ENCODE peak calls at places on chromosome 21, in seven cellular contexts. X is T-helper 22 cell; C is stimulated activated CD4-positive, alpha-beta T cell treated with anti-CD3 and anti-CD28 coated beads, Interleukin-2, amount 100 ng/mL, for 48 hours; E is Caco-2; N is hepatocyte; B is iris pigment epithelial cell; Z is pancreas. D is an unnamed sample.

GRCh38 chr21:46065215-46065992 is 32.5 kb upstream of the COL6A2 start:
- DNase-seq in X (no peak), C (no peak), E (no peak), N (peak), B (peak), Z (no peak), D (peak)

GRCh38 chr21:43731891-43732711 is 13.2 kb downstream of the PDXK start:
- DNase-seq in X (no peak), C (no peak), E (no peak), N (no peak), B (no peak), Z (no peak), D (no peak)

GRCh38 chr21:43717967-43718871 is 710 bp upstream of the PDXK start:
- DNase-seq in X (no peak), C (no peak), E (no peak), N (no peak), B (no peak), Z (peak), D (no peak)

GRCh38 chr21:43825936-43826622 is 36.7 kb downstream of the RRP1 start:
- DNase-seq in X (no peak), C (no peak), E (no peak), N (no peak), B (peak), Z (no peak), D (peak)

GRCh38 chr21:41167348-41168342 is at the start of gene BACE2:
- DNase-seq in X (no peak), C (peak), E (peak), N (peak), B (peak), Z (peak), D (peak)

GRCh38 chr21:26404288-26404687 is 168.8 kb downstream of the CYYR1 start:
- DNase-seq in X (no peak), C (no peak), E (no peak), N (no peak), B (no peak), Z (no peak), D (no peak)

GRCh38 chr21:38669186-38669585 is 136.5 kb upstream of the ETS2 start:
- DNase-seq in X (no peak), C (no peak), E (peak), N (peak), B (peak), Z (no peak), D (no peak)

GRCh38 chr21:42630626-42631025 is 22.8 kb upstream of the PDE9A start:
- DNase-seq in X (no peak), C (no peak), E (no peak), N (no peak), B (no peak), Z (no peak), D (peak)

GRCh38 chr21:10272216-10272615 is 249.2 kb upstream of the TPTE start:
- DNase-seq in X (no peak), C (no peak), E (no peak), N (no peak), B (no peak), Z (no peak), D (peak)

GRCh38 chr21:24899138-24899537 is 708.1 kb downstream of the MRPL39 start:
- DNase-seq in X (no peak), C (no peak), E (no peak), N (no peak), B (no peak), Z (no peak), D (no peak)

GRCh38 chr21:44630440-44630839 is 3.5 kb downstream of the KRTAP10-9 start:
- DNase-seq in X (no peak), C (no peak), E (no peak), N (no peak), B (no peak), Z (no peak), D (no peak)

GRCh38 chr21:35643176-35643575 is 417.1 kb downstream of the SETD4 start:
- DNase-seq in X (no peak), C (no peak), E (no peak), N (no peak), B (no peak), Z (no peak), D (no peak)

GRCh38 chr21:45985471-45986315 is 4.1 kb downstream of the COL6A1 start:
- DNase-seq in X (no peak), C (no peak), E (no peak), N (no peak), B (no peak), Z (peak), D (no peak)

GRCh38 chr21:33244781-33245105 is 15.0 kb downstream of the IFNAR2 start:
- DNase-seq in X (no peak), C (no peak), E (no peak), N (no peak), B (no peak), Z (no peak), D (no peak)

GRCh38 chr21:31181089-31181757 is 142.9 kb upstream of the KRTAP19-8 start:
- DNase-seq in X (peak), C (no peak), E (no peak), N (no peak), B (no peak), Z (no peak), D (no peak)

GRCh38 chr21:44785620-44786344 is 15.8 kb downstream of the UBE2G2 start:
- DNase-seq in X (no peak), C (no peak), E (no peak), N (no peak), B (peak), Z (no peak), D (no peak)

GRCh38 chr21:45111703-45112102 is 37.3 kb downstream of the ADARB1 start:
- DNase-seq in X (no peak), C (no peak), E (no peak), N (no peak), B (no peak), Z (no peak), D (no peak)

GRCh38 chr21:42862774-42863503 is 16.4 kb downstream of the WDR4 start:
- DNase-seq in X (no peak), C (no peak), E (peak), N (peak), B (no peak), Z (no peak), D (no peak)

GRCh38 chr21:46457801-46458314 is 833 bp upstream of the DIP2A start:
- DNase-seq in X (no peak), C (peak), E (no peak), N (peak), B (peak), Z (peak), D (peak)

GRCh38 chr21:34883501-34884271 is 165.4 kb downstream of the RUNX1 start:
- DNase-seq in X (no peak), C (no peak), E (no peak), N (no peak), B (no peak), Z (no peak), D (no peak)

GRCh38 chr21:17709266-17709611 is 96.5 kb upstream of the BTG3 start:
- DNase-seq in X (no peak), C (no peak), E (no peak), N (no peak), B (no peak), Z (no peak), D (no peak)

GRCh38 chr21:17793675-17794123 is 25.5 kb downstream of the C21orf91 start:
- DNase-seq in X (no peak), C (no peak), E (no peak), N (no peak), B (peak), Z (no peak), D (no peak)

GRCh38 chr21:44006017-44006624 is 6.0 kb upstream of the TRAPPC10 start:
- DNase-seq in X (no peak), C (no peak), E (no peak), N (peak), B (peak), Z (no peak), D (no peak)

GRCh38 chr21:44929799-44930542 is 9.3 kb upstream of the ITGB2 start:
- DNase-seq in X (no peak), C (no peak), E (no peak), N (no peak), B (no peak), Z (peak), D (no peak)

GRCh38 chr21:32611471-32611997 is 643 bp downstream of the CFAP298 start:
- DNase-seq in X (peak), C (peak), E (peak), N (peak), B (peak), Z (no peak), D (no peak)

GRCh38 chr21:40950970-40951369 is 104.0 kb upstream of the DSCAM start:
- DNase-seq in X (no peak), C (no peak), E (no peak), N (no peak), B (no peak), Z (no peak), D (no peak)

GRCh38 chr21:40041446-40041845 is 174.2 kb downstream of the PCP4 start:
- DNase-seq in X (no peak), C (no peak), E (no peak), N (no peak), B (no peak), Z (no peak), D (no peak)

GRCh38 chr21:44999972-45000636 is 60.3 kb downstream of the SLX9 start:
- DNase-seq in X (no peak), C (no peak), E (no peak), N (no peak), B (no peak), Z (peak), D (no peak)

GRCh38 chr21:45589686-45590245 is 47.5 kb upstream of the SLC19A1 start:
- DNase-seq in X (no peak), C (no peak), E (no peak), N (no peak), B (no peak), Z (no peak), D (no peak)

GRCh38 chr21:38806153-38806941 is 618 bp downstream of the ETS2 start:
- DNase-seq in X (no peak), C (no peak), E (peak), N (no peak), B (no peak), Z (peak), D (peak)

GRCh38 chr21:41953249-41953830 is 478 bp downstream of the C2CD2 start:
- DNase-seq in X (no peak), C (no peak), E (peak), N (peak), B (peak), Z (peak), D (no peak)

GRCh38 chr21:36169465-36170128 is 13.0 kb downstream of the DOP1B start:
- DNase-seq in X (no peak), C (no peak), E (peak), N (no peak), B (no peak), Z (no peak), D (no peak)

GRCh38 chr21:45618287-45618686 is 25.2 kb upstream of the PCBP3 start:
- DNase-seq in X (no peak), C (no peak), E (no peak), N (peak), B (no peak), Z (no peak), D (peak)

GRCh38 chr21:31282095-31282709 is 61.9 kb downstream of the TIAM1 start:
- DNase-seq in X (no peak), C (no peak), E (no peak), N (peak), B (peak), Z (no peak), D (no peak)

GRCh38 chr21:45603481-45603880 is 40.0 kb upstream of the PCBP3 start:
- DNase-seq in X (no peak), C (no peak), E (no peak), N (no peak), B (no peak), Z (no peak), D (no peak)

GRCh38 chr21:25903599-25903998 is 168.8 kb downstream of the GABPA start:
- DNase-seq in X (no peak), C (no peak), E (no peak), N (no peak), B (no peak), Z (no peak), D (no peak)

GRCh38 chr21:31426235-31426797 is 82.3 kb upstream of the TIAM1 start:
- DNase-seq in X (no peak), C (no peak), E (no peak), N (no peak), B (peak), Z (no peak), D (no peak)

GRCh38 chr21:26964379-26964778 is 2.5 kb downstream of the ADAMTS5 start:
- DNase-seq in X (no peak), C (no peak), E (no peak), N (no peak), B (no peak), Z (peak), D (peak)

GRCh38 chr21:31991356-31992331 is 118.8 kb downstream of the HUNK start:
- DNase-seq in X (no peak), C (no peak), E (peak), N (no peak), B (no peak), Z (no peak), D (no peak)

D was measured in sciatic nerve.